ENCODE peak calls at places on chromosomes 2 and 18, in ten cellular contexts. Q is cerebellar cortex; B is glomerular endothelial cell; F is anterior cingulate cortex; N is activated gamma-delta T cell treated with anti-CD3 and anti-CD28 coated beads, Interleukin-2, amount 50 U/mL, for 16 hours; R is naive thymus-derived CD8-positive, alpha-beta T cell; W is BJ; G is GM04504; E is naive B cell; C is prostate gland. M is an unnamed sample.

GRCh38 chr18:47418746-47419145 is 167.3 kb upstream of the SKOR2 start:
- DNase-seq in Q (no peak), B (no peak), F (no peak), N (no peak), R (no peak), W (peak), G (peak), E (no peak), C (no peak), M (no peak)

GRCh38 chr2:220550995-220551702 is 923.7 kb downstream of the SLC4A3 start:
- DNase-seq in Q (no peak), B (no peak), F (no peak), N (no peak), R (no peak), W (no peak), G (no peak), E (no peak), C (no peak), M (no peak)

GRCh38 chr2:38131665-38132064 is 55.7 kb upstream of the CYP1B1 start:
- DNase-seq in Q (no peak), B (no peak), F (no peak), N (no peak), R (no peak), W (no peak), G (no peak), E (no peak), C (no peak), M (no peak)

GRCh38 chr2:165777522-165778186 is 16.4 kb downstream of the GALNT3 start:
- DNase-seq in Q (no peak), B (no peak), F (no peak), N (no peak), R (no peak), W (no peak), G (no peak), E (no peak), C (no peak), M (no peak)

GRCh38 chr18:34322365-34323289 is 97.9 kb upstream of the NOL4 start:
- DNase-seq in Q (peak), B (peak), F (peak), N (no peak), R (no peak), W (no peak), G (peak), E (no peak), C (peak), M (peak)

GRCh38 chr2:187719510-187719909 is 165.3 kb upstream of the TFPI start:
- DNase-seq in Q (no peak), B (no peak), F (no peak), N (no peak), R (no peak), W (no peak), G (no peak), E (no peak), C (no peak), M (no peak)

GRCh38 chr18:22422909-22423548 is 5.3 kb upstream of the CTAGE1 start:
- DNase-seq in Q (no peak), B (no peak), F (no peak), N (no peak), R (no peak), W (no peak), G (peak), E (no peak), C (peak), M (no peak)

GRCh38 chr2:74292752-74293151 is 50.5 kb downstream of the SLC4A5 start:
- DNase-seq in Q (no peak), B (no peak), F (no peak), N (no peak), R (no peak), W (no peak), G (no peak), E (no peak), C (no peak), M (no peak)

GRCh38 chr2:192286093-192286701 is 91.5 kb upstream of the TMEFF2 start:
- DNase-seq in Q (peak), B (peak), F (peak), N (no peak), R (no peak), W (no peak), G (peak), E (no peak), C (no peak), M (no peak)

GRCh38 chr2:28407976-28408690 is 15.5 kb downstream of the FOSL2 start:
- DNase-seq in Q (no peak), B (no peak), F (no peak), N (no peak), R (no peak), W (no peak), G (no peak), E (no peak), C (no peak), M (no peak)

GRCh38 chr18:3453540-3454364 is 3.8 kb downstream of the TGIF1 start:
- DNase-seq in Q (peak), B (no peak), F (no peak), N (no peak), R (peak), W (peak), G (peak), E (peak), C (peak), M (no peak)

GRCh38 chr2:102063948-102064678 is 72.4 kb downstream of the IL1R2 start:
- DNase-seq in Q (no peak), B (no peak), F (no peak), N (no peak), R (no peak), W (peak), G (peak), E (no peak), C (peak), M (peak)

GRCh38 chr18:31943895-31944816 is 1.2 kb upstream of the TRAPPC8 start:
- DNase-seq in Q (peak), B (no peak), F (no peak), N (no peak), R (peak), W (no peak), G (no peak), E (peak), C (no peak), M (no peak)

GRCh38 chr2:121197369-121198091 is 87.5 kb downstream of the TFCP2L1 start:
- DNase-seq in Q (peak), B (no peak), F (peak), N (no peak), R (no peak), W (peak), G (peak), E (no peak), C (peak), M (peak)

GRCh38 chr18:55088561-55088960 is 129.3 kb upstream of the CCDC68 start:
- DNase-seq in Q (no peak), B (no peak), F (no peak), N (no peak), R (no peak), W (no peak), G (no peak), E (no peak), C (no peak), M (no peak)

GRCh38 chr2:47509250-47509649 is 106.3 kb downstream of the MSH2 start:
- DNase-seq in Q (no peak), B (no peak), F (no peak), N (no peak), R (no peak), W (no peak), G (no peak), E (no peak), C (no peak), M (no peak)

GRCh38 chr2:236167297-236168109 is 683 bp downstream of the GBX2 start:
- DNase-seq in Q (no peak), B (no peak), F (no peak), N (no peak), R (no peak), W (no peak), G (no peak), E (no peak), C (no peak), M (no peak)

GRCh38 chr18:484749-485464 is 15.6 kb downstream of the COLEC12 start:
- DNase-seq in Q (no peak), B (no peak), F (no peak), N (no peak), R (no peak), W (no peak), G (no peak), E (no peak), C (no peak), M (no peak)

GRCh38 chr2:135528006-135528405 is 3.0 kb downstream of the ZRANB3 start:
- DNase-seq in Q (no peak), B (no peak), F (no peak), N (no peak), R (no peak), W (no peak), G (no peak), E (no peak), C (no peak), M (no peak)

GRCh38 chr2:212974692-212975091 is 176.7 kb downstream of the IKZF2 start:
- DNase-seq in Q (no peak), B (no peak), F (no peak), N (no peak), R (no peak), W (peak), G (peak), E (no peak), C (no peak), M (no peak)

M was measured in hypothalamus.